ENCODE peak calls at places on chromosomes 2 and 18, in nine cellular contexts. I is GM10248, E is fibroblast of pulmonary artery, O is retina, U is AG08396, N is C1 segment of cervical spinal cord, R is GM23248, M is cortex of kidney, D is DMS79. A is an unnamed sample.

GRCh38 chr18:44941519-44941918 is 260.8 kb downstream of the SETBP1 start:
- DNase-seq in I (no peak), E (no peak), O (no peak), U (no peak), N (no peak), R (no peak), M (no peak), D (no peak), A (no peak)

GRCh38 chr2:42767899-42768705 is 4.2 kb upstream of the OXER1 start:
- DNase-seq in I (no peak), E (no peak), O (no peak), U (no peak), N (no peak), R (peak; percentile 13), M (no peak), D (no peak), A (no peak)

GRCh38 chr2:15634846-15635490 is 43.3 kb downstream of the DDX1 start:
- DNase-seq in I (no peak), E (peak; percentile 71), O (no peak), U (no peak), N (no peak), R (peak; percentile 50), M (no peak), D (no peak), A (peak; percentile 56)

GRCh38 chr2:97900806-97901205 is 94.9 kb downstream of the TMEM131 start:
- DNase-seq in I (no peak), E (peak; percentile 66), O (no peak), U (no peak), N (no peak), R (no peak), M (no peak), D (no peak), A (peak; percentile 55)

GRCh38 chr18:58174285-58174684 is 130.3 kb downstream of the NEDD4L start:
- DNase-seq in I (no peak), E (no peak), O (no peak), U (no peak), N (no peak), R (no peak), M (no peak), D (no peak), A (no peak)

GRCh38 chr18:26309283-26309682 is 83.0 kb downstream of the TAF4B start:
- DNase-seq in I (no peak), E (peak; percentile 69), O (no peak), U (peak; percentile 30), N (no peak), R (peak; percentile 84), M (no peak), D (no peak), A (peak; percentile 74)

GRCh38 chr2:239143858-239144712 is 256.7 kb downstream of the HDAC4 start:
- DNase-seq in I (peak; percentile 68), E (peak; percentile 66), O (peak; percentile 68), U (peak; percentile 76), N (no peak), R (peak; percentile 69), M (no peak), D (no peak), A (peak; percentile 45)

GRCh38 chr2:109239720-109240119 is 110.7 kb downstream of the SH3RF3 start:
- DNase-seq in I (no peak), E (peak; percentile 55), O (no peak), U (no peak), N (no peak), R (peak; percentile 45), M (no peak), D (no peak), A (peak; percentile 86)

GRCh38 chr2:10884530-10885478 is 26.9 kb upstream of the KCNF1 start:
- DNase-seq in I (no peak), E (no peak), O (peak; percentile 50), U (no peak), N (no peak), R (no peak), M (no peak), D (no peak), A (no peak)

GRCh38 chr2:231794383-231794782 is 8.1 kb downstream of the COPS7B start:
- DNase-seq in I (no peak), E (no peak), O (no peak), U (no peak), N (no peak), R (no peak), M (no peak), D (no peak), A (no peak)

GRCh38 chr18:76455015-76455676 is 39.9 kb downstream of the ZNF516 start:
- DNase-seq in I (no peak), E (no peak), O (peak; percentile 45), U (no peak), N (no peak), R (no peak), M (no peak), D (no peak), A (no peak)

GRCh38 chr2:203775684-203776083 is 69.2 kb downstream of the CD28 start:
- DNase-seq in I (no peak), E (no peak), O (no peak), U (no peak), N (no peak), R (no peak), M (no peak), D (no peak), A (peak; percentile 44)

GRCh38 chr2:109531896-109532727 is 81.7 kb downstream of the SEPTIN10 start:
- DNase-seq in I (no peak), E (no peak), O (no peak), U (no peak), N (no peak), R (no peak), M (no peak), D (no peak), A (no peak)

GRCh38 chr18:49904871-49905555 is 91.7 kb upstream of the ACAA2 start:
- DNase-seq in I (no peak), E (no peak), O (no peak), U (no peak), N (no peak), R (no peak), M (no peak), D (no peak), A (no peak)

GRCh38 chr2:233178994-233179847 is 72.3 kb upstream of the ATG16L1 start:
- DNase-seq in I (no peak), E (no peak), O (no peak), U (no peak), N (no peak), R (no peak), M (no peak), D (no peak), A (peak; percentile 26)

GRCh38 chr2:24577481-24577880 is 86.4 kb downstream of the NCOA1 start:
- DNase-seq in I (peak; percentile 50), E (no peak), O (no peak), U (no peak), N (no peak), R (peak; percentile 3), M (no peak), D (no peak), A (no peak)

GRCh38 chr2:73998451-73998850 is 13.7 kb downstream of the TET3 start:
- DNase-seq in I (no peak), E (no peak), O (peak; percentile 72), U (no peak), N (no peak), R (no peak), M (no peak), D (no peak), A (no peak)

GRCh38 chr2:61566566-61566965 is 28.4 kb upstream of the XPO1 start:
- DNase-seq in I (no peak), E (no peak), O (no peak), U (no peak), N (no peak), R (no peak), M (no peak), D (no peak), A (peak; percentile 2)

GRCh38 chr18:52716926-52717325 is 376.9 kb downstream of the DCC start:
- DNase-seq in I (no peak), E (peak; percentile 3), O (peak; percentile 47), U (no peak), N (no peak), R (no peak), M (no peak), D (no peak), A (no peak)

A was measured in fibroblast of lung.